ENCODE peak calls at places on chromosomes 4 and X, in six cellular contexts. F is activated CD8-positive, alpha-beta T cell treated with anti-CD3 and anti-CD28 coated beads for 36 hours; G is A673; H is left lung; Q is astrocyte; T is MCF 10A. E is an unnamed sample.

GRCh38 chr4:139619644-139620043 is 46.0 kb upstream of the MGST2 start:
- DNase-seq in F (no peak), G (peak; percentile 59), H (no peak), Q (no peak), T (peak; percentile 56), E (peak; percentile 26)

GRCh38 chr4:3770323-3771166 is 4.4 kb downstream of the ADRA2C start:
- DNase-seq in F (no peak), G (no peak), H (no peak), Q (no peak), T (no peak), E (no peak)

GRCh38 chr4:186932631-186933150 is 209.0 kb upstream of the FAT1 start:
- DNase-seq in F (no peak), G (peak; percentile 86), H (no peak), Q (peak; percentile 96), T (peak; percentile 33), E (no peak)

GRCh38 chr4:184647391-184648101 is 1.7 kb downstream of the CASP3 start:
- DNase-seq in F (no peak), G (no peak), H (no peak), Q (no peak), T (peak; percentile 16), E (no peak)

GRCh38 chrX:150313514-150313913 is 49.6 kb upstream of the MAMLD1 start:
- DNase-seq in F (no peak), G (no peak), H (no peak), Q (no peak), T (no peak), E (no peak)

GRCh38 chr4:172596206-172596605 is 572.4 kb upstream of the GALNT7 start:
- DNase-seq in F (no peak), G (no peak), H (no peak), Q (no peak), T (no peak), E (no peak)

GRCh38 chrX:2383735-2384134 is 117.0 kb downstream of the DHRSX start:
- DNase-seq in F (no peak), G (no peak), H (no peak), Q (no peak), T (peak; percentile 28), E (no peak)

GRCh38 chr4:138327334-138327733 is 85.2 kb upstream of the SLC7A11 start:
- DNase-seq in F (no peak), G (no peak), H (no peak), Q (no peak), T (no peak), E (no peak)

GRCh38 chr4:147479817-147480216 is 1.1 kb upstream of the EDNRA start:
- DNase-seq in F (no peak), G (peak; percentile 83), H (no peak), Q (peak; percentile 81), T (peak; percentile 91), E (no peak)

GRCh38 chr4:113292371-113293042 is 243.1 kb downstream of the ANK2 start:
- DNase-seq in F (no peak), G (no peak), H (peak; percentile 65), Q (peak; percentile 26), T (no peak), E (no peak)

GRCh38 chrX:134622813-134623185 is 35.5 kb downstream of the PLAC1 start:
- DNase-seq in F (no peak), G (no peak), H (no peak), Q (peak; percentile 57), T (peak; percentile 30), E (no peak)

GRCh38 chrX:10677490-10677889 is 57.1 kb upstream of the MID1 start:
- DNase-seq in F (no peak), G (no peak), H (no peak), Q (no peak), T (no peak), E (no peak)

GRCh38 chr4:153217440-153217839 is 13.2 kb downstream of the TRIM2 start:
- DNase-seq in F (no peak), G (no peak), H (no peak), Q (no peak), T (no peak), E (no peak)

GRCh38 chr4:112514079-112514448 is 1.9 kb downstream of the NEUROG2 start:
- DNase-seq in F (peak; percentile 14), G (no peak), H (no peak), Q (no peak), T (no peak), E (no peak)

GRCh38 chr4:123168812-123169211 is 227.8 kb upstream of the SPRY1 start:
- DNase-seq in F (no peak), G (no peak), H (no peak), Q (peak; percentile 20), T (no peak), E (no peak)

GRCh38 chrX:2767631-2768455 is 16.0 kb downstream of the XG start:
- DNase-seq in F (no peak), G (no peak), H (peak; percentile 85), Q (peak; percentile 19), T (peak; percentile 26), E (no peak)

GRCh38 chr4:85869156-85869555 is 394.2 kb downstream of the ARHGAP24 start:
- DNase-seq in F (no peak), G (no peak), H (no peak), Q (no peak), T (no peak), E (no peak)

GRCh38 chr4:27084685-27085356 is 224.2 kb downstream of the STIM2 start:
- DNase-seq in F (peak; percentile 33), G (peak; percentile 64), H (peak; percentile 81), Q (peak; percentile 6), T (no peak), E (peak; percentile 19)

GRCh38 chrX:39736219-39737211 is 361.2 kb downstream of the BCOR start:
- DNase-seq in F (no peak), G (no peak), H (peak; percentile 83), Q (peak; percentile 81), T (peak; percentile 93), E (no peak)

GRCh38 chr4:152220201-152220666 is 315.7 kb downstream of the FBXW7 start:
- DNase-seq in F (peak; percentile 37), G (no peak), H (no peak), Q (peak; percentile 58), T (peak; percentile 30), E (no peak)

GRCh38 chr4:85474818-85475630 is at the start of gene ARHGAP24:
- DNase-seq in F (peak; percentile 68), G (peak; percentile 92), H (peak; percentile 94), Q (peak; percentile 96), T (peak; percentile 99), E (peak; percentile 78)

GRCh38 chrX:27878862-27879261 is 71.1 kb downstream of the MAGEB10 start:
- DNase-seq in F (no peak), G (no peak), H (no peak), Q (no peak), T (no peak), E (no peak)

GRCh38 chrX:153349952-153350351 is 16.0 kb downstream of the ZNF275 start:
- DNase-seq in F (no peak), G (no peak), H (no peak), Q (no peak), T (no peak), E (no peak)

DNA sequence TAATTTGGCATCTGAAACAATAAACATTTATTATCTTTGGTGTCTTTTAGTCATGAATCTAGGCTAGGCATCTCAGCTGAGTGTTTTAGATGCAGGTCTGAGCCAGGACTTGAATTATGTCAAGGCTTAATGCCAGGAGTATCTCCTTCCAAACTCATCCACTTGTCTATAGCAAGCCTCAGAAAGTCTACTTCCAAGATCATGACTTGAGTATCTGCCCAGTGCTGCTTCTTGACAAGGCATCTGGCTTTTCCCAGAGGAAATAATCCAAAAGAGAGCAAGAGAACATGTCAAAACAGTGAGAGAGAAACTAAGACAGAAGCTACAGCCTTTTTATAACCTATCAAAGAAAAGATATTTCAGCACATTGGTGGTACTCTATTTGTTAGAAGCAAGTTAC is 1052.0 kb upstream of the PCDH10 start:
- DNase-seq in F (no peak), G (no peak), H (no peak), Q (no peak), T (no peak), E (no peak)
- TF ChIP-seq CTCF in F (no peak), G (no peak), H (no peak), Q (no peak), T (no peak), E (no peak)

GRCh38 chr4:40916218-40916555 is 166.4 kb downstream of the NSUN7 start:
- DNase-seq in F (no peak), G (no peak), H (no peak), Q (peak; percentile 84), T (no peak), E (no peak)

GRCh38 chr4:40918330-40918729 is 168.6 kb downstream of the NSUN7 start:
- DNase-seq in F (no peak), G (peak; percentile 92), H (no peak), Q (peak; percentile 53), T (peak; percentile 91), E (no peak)

GRCh38 chr4:40912455-40913055 is 162.8 kb downstream of the NSUN7 start:
- DNase-seq in F (no peak), G (no peak), H (no peak), Q (no peak), T (no peak), E (no peak)

GRCh38 chr4:40915318-40916217 is 165.8 kb downstream of the NSUN7 start:
- DNase-seq in F (peak; percentile 23), G (peak; percentile 50), H (no peak), Q (peak; percentile 67), T (no peak), E (no peak)

GRCh38 chr4:40916880-40917279 is 167.1 kb downstream of the NSUN7 start:
- DNase-seq in F (peak; percentile 75), G (peak; percentile 34), H (no peak), Q (no peak), T (peak; percentile 63), E (peak; percentile 63)
- TF ChIP-seq CTCF in F (peak; percentile 56), G (peak; percentile 47), H (peak; percentile 31), Q (peak; percentile 16), T (peak; percentile 32), E (peak; percentile 54)

DNA sequence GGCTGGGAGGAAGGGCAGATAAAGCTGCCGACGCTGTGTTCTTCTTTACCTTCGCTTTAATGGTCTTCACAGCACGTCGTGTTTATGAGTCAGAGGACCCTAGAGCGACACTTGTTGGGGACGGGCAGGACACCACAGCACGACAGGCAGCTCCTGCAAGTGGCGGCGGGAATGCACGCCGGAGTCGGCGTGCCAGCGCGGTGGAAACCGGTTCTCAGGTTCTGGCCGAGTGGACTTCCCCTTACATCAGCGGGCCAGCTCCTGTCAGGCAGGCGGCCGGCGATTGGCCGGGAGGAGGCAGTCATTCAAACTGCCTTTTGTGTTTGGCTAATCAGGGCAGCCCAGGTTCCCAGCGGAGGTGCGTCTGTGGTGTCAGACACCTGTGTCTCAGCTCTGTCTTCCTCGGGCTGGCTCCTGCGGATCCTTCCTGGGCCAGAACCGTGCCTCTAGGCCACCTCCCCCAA is 150.9 kb downstream of the SHROOM3 start:
- DNase-seq in F (peak; percentile 62), G (no peak), H (peak; percentile 93), Q (peak; percentile 71), T (peak; percentile 85), E (peak; percentile 72)
- TF ChIP-seq CTCF in F (no peak), G (no peak), H (no peak), Q (no peak), T (peak; percentile 17), E (peak; percentile 6)

GRCh38 chr4:10965196-10965595 is 280.6 kb upstream of the CLNK start:
- DNase-seq in F (no peak), G (no peak), H (no peak), Q (no peak), T (no peak), E (no peak)

GRCh38 chr4:10958226-10958856 is 273.8 kb upstream of the CLNK start:
- DNase-seq in F (no peak), G (no peak), H (no peak), Q (no peak), T (no peak), E (no peak)

GRCh38 chr4:10962246-10962645 is 277.7 kb upstream of the CLNK start:
- DNase-seq in F (no peak), G (no peak), H (no peak), Q (no peak), T (no peak), E (no peak)

GRCh38 chr4:10963958-10964705 is 279.6 kb upstream of the CLNK start:
- DNase-seq in F (no peak), G (no peak), H (no peak), Q (no peak), T (no peak), E (no peak)

GRCh38 chr4:10960386-10960785 is 275.8 kb upstream of the CLNK start:
- DNase-seq in F (no peak), G (no peak), H (no peak), Q (no peak), T (no peak), E (no peak)
- TF ChIP-seq CTCF in F (no peak), G (no peak), H (no peak), Q (no peak), T (no peak), E (no peak)